ENCODE peak calls at places on chromosomes 13 and 19, in six cellular contexts. H, B, A, F, D and R are unnamed samples. For H3K4me1, the result is how much of the 10 kb centered on the place peaks cover.

GRCh38 chr19:14139944-14140343 is 3.6 kb upstream of the ASF1B start:
- DNase-seq in H (no peak), B (no peak), A (no peak), F (no peak), D (no peak), R (no peak)

GRCh38 chr13:80680786-80681366 is 339.9 kb upstream of the SPRY2 start:
- DNase-seq in H (no peak), B (no peak), A (no peak), F (no peak), D (no peak), R (no peak)

GRCh38 chr19:45195764-45196163 is 17.2 kb downstream of the BLOC1S3 start:
- DNase-seq in H (no peak), B (no peak), A (no peak), F (no peak), D (no peak), R (no peak)

GRCh38 chr13:59843040-59843439 is 320.7 kb downstream of the DIAPH3 start:
- DNase-seq in H (no peak), B (no peak), A (no peak), F (no peak), D (no peak), R (no peak)

GRCh38 chr19:17184381-17184841 is 30.7 kb upstream of the USE1 start:
- DNase-seq in H (peak), B (no peak), A (no peak), F (no peak), D (no peak), R (no peak)

GRCh38 chr19:17765069-17765618 is 13.9 kb downstream of the FCHO1 start:
- DNase-seq in H (peak), B (peak), A (peak), F (peak), D (no peak), R (no peak)

GRCh38 chr13:85497652-85498051 is 301.6 kb downstream of the SLITRK6 start:
- DNase-seq in H (no peak), B (no peak), A (no peak), F (no peak), D (no peak), R (no peak)

GRCh38 chr19:30406220-30406944 is 34.2 kb downstream of the ZNF536 start:
- DNase-seq in H (peak), B (peak), A (no peak), F (peak), D (no peak), R (peak)

GRCh38 chr13:51958217-51958547 is 53.1 kb downstream of the ATP7B start:
- DNase-seq in H (peak), B (no peak), A (no peak), F (no peak), D (no peak), R (no peak)

GRCh38 chr13:91647361-91647970 is 249.0 kb downstream of the GPC5 start:
- DNase-seq in H (peak), B (no peak), A (no peak), F (no peak), D (no peak), R (peak)

GRCh38 chr19:46271488-46272197 is 25.2 kb upstream of the HIF3A start:
- DNase-seq in H (no peak), B (no peak), A (no peak), F (peak), D (no peak), R (no peak)

GRCh38 chr19:53333071-53333465 is 481 bp upstream of the ZNF845 start:
- DNase-seq in H (peak), B (peak), A (peak), F (peak), D (no peak), R (no peak)

GRCh38 chr13:30256713-30257432 is 50.5 kb downstream of the KATNAL1 start:
- DNase-seq in H (no peak), B (no peak), A (no peak), F (no peak), D (no peak), R (no peak)

GRCh38 chr13:51282322-51282721 is 57.2 kb upstream of the SERPINE3 start:
- DNase-seq in H (no peak), B (peak), A (no peak), F (no peak), D (no peak), R (no peak)

GRCh38 chr19:31356587-31357314 is 7.5 kb upstream of the TSHZ3 start:
- DNase-seq in H (peak), B (peak), A (no peak), F (no peak), D (no peak), R (no peak)

GRCh38 chr13:98990701-98991100 is 12.8 kb upstream of the DOCK9 start:
- DNase-seq in H (no peak), B (no peak), A (no peak), F (no peak), D (no peak), R (no peak)

GRCh38 chr19:19627716-19628498 is at the start of gene LPAR2:
- DNase-seq in H (peak), B (no peak), A (no peak), F (peak), D (peak), R (no peak)

GRCh38 chr19:55169136-55169535 is 2.7 kb upstream of the DNAAF3 start:
- DNase-seq in H (no peak), B (no peak), A (no peak), F (no peak), D (no peak), R (no peak)

GRCh38 chr13:21546372-21546771 is 57.6 kb downstream of the MICU2 start:
- DNase-seq in H (no peak), B (no peak), A (no peak), F (no peak), D (no peak), R (no peak)

GRCh38 chr19:49689133-49690072 is at the start of gene ADM5:
- DNase-seq in H (peak), B (peak), A (no peak), F (no peak), D (peak), R (no peak)

GRCh38 chr13:57568865-57569264 is 62.7 kb upstream of the PCDH17 start:
- DNase-seq in H (no peak), B (no peak), A (no peak), F (no peak), D (no peak), R (no peak)

GRCh38 chr13:93559718-93560117 is 333.1 kb downstream of the GPC6 start:
- DNase-seq in H (no peak), B (no peak), A (no peak), F (peak), D (no peak), R (no peak)

GRCh38 chr13:19053561-19053960 is 128.1 kb downstream of the TUBA3C start:
- DNase-seq in H (no peak), B (no peak), A (no peak), F (no peak), D (no peak), R (no peak)

GRCh38 chr19:20078696-20079095 is 896 bp downstream of the ZNF90 start:
- DNase-seq in H (peak), B (peak), A (peak), F (no peak), D (no peak), R (no peak)

GRCh38 chr19:41222240-41222639 is 3.2 kb downstream of the AXL start:
- DNase-seq in H (no peak), B (no peak), A (no peak), F (no peak), D (no peak), R (no peak)
- H3K4me1 ChIP-seq in H (under half), B (under half), A (half or more), F (half or more), D (under half), R (under half)

DNA sequence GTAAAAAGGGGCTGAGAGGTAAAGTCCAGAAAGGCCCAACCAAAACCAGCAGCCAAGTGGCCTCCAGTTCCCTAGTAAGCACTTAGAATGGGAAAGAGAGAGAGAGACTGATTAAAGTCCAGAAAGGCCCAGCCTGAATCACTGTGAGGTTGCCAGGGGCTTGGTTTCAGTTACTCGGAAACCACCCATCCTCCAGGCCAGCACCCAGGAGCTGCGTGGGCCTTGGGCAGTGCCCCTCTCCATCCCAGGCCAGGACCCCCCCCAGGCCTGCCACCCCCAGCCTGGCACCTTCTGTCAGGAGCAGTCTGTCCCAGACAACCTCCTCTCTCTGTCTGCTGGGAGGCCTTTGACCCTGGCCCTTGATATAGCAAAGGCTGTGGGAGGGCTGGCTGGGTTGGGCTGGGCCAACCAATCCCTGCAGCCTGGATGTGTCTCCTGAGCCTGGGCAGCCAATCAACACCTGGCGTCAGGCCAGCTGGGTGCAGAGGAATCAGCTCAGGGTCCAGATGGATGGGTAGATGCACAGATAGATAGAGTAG is at the start of gene CYP4F2:
- DNase-seq in H (peak), B (no peak), A (no peak), F (no peak), D (no peak), R (no peak)
- H3K4me3 ChIP-seq in H (no peak), B (no peak), A (no peak), F (no peak), D (no peak), R (no peak)

GRCh38 chr19:2528543-2529173 is 52.7 kb downstream of the GADD45B start:
- DNase-seq in H (peak), B (no peak), A (no peak), F (no peak), D (peak), R (no peak)
- H3K4me1 ChIP-seq in H (under half), B (under half), A (under half), F (half or more), D (under half), R (under half)

GRCh38 chr13:24528816-24529398 is 16.3 kb upstream of the PARP4 start:
- DNase-seq in H (no peak), B (no peak), A (no peak), F (no peak), D (no peak), R (no peak)

GRCh38 chr13:24529478-24529877 is 16.9 kb upstream of the PARP4 start:
- DNase-seq in H (no peak), B (no peak), A (no peak), F (no peak), D (no peak), R (no peak)
- H3K4me3 ChIP-seq in H (no peak), B (no peak), A (no peak), F (no peak), D (no peak), R (no peak)

GRCh38 chr19:33515921-33516320 is 5.7 kb downstream of the PEPD start:
- DNase-seq in H (no peak), B (no peak), A (no peak), F (no peak), D (no peak), R (no peak)
- H3K4me1 ChIP-seq in H (under half), B (under half), A (under half), F (under half), D (under half), R (under half)

DNA sequence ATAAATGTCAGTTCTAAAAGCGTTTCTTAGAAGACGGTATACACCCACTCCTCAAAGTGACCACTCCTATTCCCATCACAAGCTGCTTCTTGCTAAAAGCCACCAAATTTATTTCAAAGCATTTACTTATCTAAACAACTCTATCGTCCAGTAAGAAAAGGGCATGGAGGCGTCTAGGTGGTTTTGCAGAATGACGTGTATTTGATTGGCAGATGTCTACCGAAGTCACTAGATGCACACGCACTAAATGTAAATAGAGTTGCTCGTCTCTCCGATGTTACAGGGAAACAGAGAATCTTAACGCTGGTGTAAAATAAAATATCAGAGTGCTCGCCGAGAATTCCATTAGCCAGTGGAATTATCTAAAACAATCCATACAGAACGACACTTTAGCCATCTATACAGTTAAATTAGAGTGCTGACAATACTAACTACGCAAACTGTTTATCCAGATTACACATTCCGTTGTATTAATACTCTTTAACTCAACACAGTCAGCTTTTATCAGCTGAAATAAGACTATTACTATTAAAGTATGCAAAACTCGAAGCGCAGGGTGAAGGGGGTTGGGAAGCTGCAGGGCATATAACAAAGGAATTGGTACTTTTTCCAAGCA is 1.9 kb downstream of the KLF12 start:
- DNase-seq in H (no peak), B (no peak), A (no peak), F (no peak), D (no peak), R (no peak)
- H3K4me3 ChIP-seq in H (peak), B (peak), A (peak), F (no peak), D (peak), R (peak)

DNA sequence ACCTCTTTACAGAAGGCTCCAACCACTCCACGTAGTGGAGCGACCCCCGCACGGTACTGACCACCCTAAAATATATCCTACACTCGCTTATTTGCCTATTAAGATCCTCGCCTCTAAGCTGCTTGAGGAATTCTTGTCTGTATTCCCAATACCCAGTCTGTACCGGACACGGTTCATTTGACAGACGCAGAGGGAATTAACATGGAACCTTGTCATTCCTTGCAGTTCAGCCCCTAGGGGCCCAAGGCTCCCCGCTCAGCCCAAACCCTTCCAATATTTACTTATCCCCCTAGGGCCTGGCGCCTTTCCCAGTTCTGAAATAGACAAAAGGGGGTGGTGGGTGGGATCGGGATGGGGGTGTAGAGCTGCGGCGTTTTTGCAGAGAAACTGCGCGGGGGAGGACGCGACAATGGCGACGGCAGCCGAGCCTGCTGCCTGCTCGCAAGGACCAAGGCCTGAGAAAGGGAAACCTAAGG is 638 bp downstream of the AKAP8L start:
- DNase-seq in H (no peak), B (no peak), A (no peak), F (peak), D (no peak), R (no peak)
- H3K4me1 ChIP-seq in H (under half), B (half or more), A (half or more), F (under half), D (under half), R (under half)

GRCh38 chr19:6793973-6794372 is 21.5 kb downstream of the VAV1 start:
- DNase-seq in H (no peak), B (no peak), A (no peak), F (no peak), D (no peak), R (no peak)

GRCh38 chr19:6791237-6791636 is 18.7 kb downstream of the VAV1 start:
- DNase-seq in H (no peak), B (no peak), A (no peak), F (no peak), D (no peak), R (no peak)

GRCh38 chr19:6794817-6795431 is 22.4 kb downstream of the VAV1 start:
- DNase-seq in H (no peak), B (no peak), A (no peak), F (no peak), D (no peak), R (no peak)

GRCh38 chr19:6796278-6796677 is 23.8 kb downstream of the VAV1 start:
- DNase-seq in H (no peak), B (no peak), A (no peak), F (no peak), D (no peak), R (no peak)

DNA sequence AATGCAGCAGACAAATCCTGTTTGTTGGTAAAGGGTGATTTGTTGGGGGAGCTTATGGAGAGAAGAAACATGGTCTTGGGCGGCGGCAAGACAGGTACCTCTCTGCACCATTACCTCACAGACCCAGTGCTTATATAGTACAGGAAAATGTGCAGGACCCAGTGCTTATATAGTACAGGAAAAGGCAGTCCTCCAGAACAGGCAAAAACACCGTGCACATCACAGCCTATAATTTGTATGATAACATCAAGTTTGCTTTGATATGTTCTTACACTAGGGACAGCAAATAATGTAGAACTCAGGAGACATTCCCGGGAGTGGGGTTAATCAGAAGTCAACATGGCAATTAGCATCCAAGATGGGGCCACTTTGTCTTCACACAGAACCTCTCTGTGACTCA is 20.9 kb downstream of the VAV1 start:
- DNase-seq in H (no peak), B (no peak), A (no peak), F (no peak), D (no peak), R (no peak)
- H3K4me3 ChIP-seq in H (no peak), B (no peak), A (no peak), F (no peak), D (no peak), R (no peak)